ENCODE peak calls at places on chromosomes 1 and 21, in six cellular contexts. G is EL, F is lung, A is activated T-cell treated with anti-CD3 and anti-CD28 coated beads for 1 hour, K is prostate gland, T is thyroid gland. Q is an unnamed sample.

GRCh38 chr1:7509593-7509992 is 261.5 kb upstream of the VAMP3 start:
- DNase-seq in F (no peak), G (no peak), T (no peak), K (no peak), A (no peak), Q (no peak)

GRCh38 chr1:233707153-233707905 is 93.4 kb downstream of the KCNK1 start:
- DNase-seq in F (no peak), T (no peak), G (no peak), K (no peak), A (no peak), Q (no peak)

GRCh38 chr1:42748461-42749410 is 8.7 kb upstream of the CLDN19 start:
- DNase-seq in G (no peak), T (no peak), F (no peak), A (no peak), K (no peak), Q (no peak)

GRCh38 chr1:9440763-9441194 is 98.5 kb upstream of the SLC25A33 start:
- DNase-seq in A (no peak), G (no peak), F (no peak), T (peak), K (no peak), Q (no peak)

GRCh38 chr1:223815865-223816264 is 29.9 kb downstream of the TP53BP2 start:
- DNase-seq in K (no peak), G (peak), T (no peak), A (no peak), F (no peak), Q (no peak)

GRCh38 chr1:54051936-54052469 is 1.0 kb downstream of the TMEM59 start:
- DNase-seq in G (peak), T (no peak), A (no peak), K (no peak), F (no peak), Q (no peak)

GRCh38 chr1:4395158-4395557 is 259.3 kb upstream of the AJAP1 start:
- DNase-seq in K (no peak), A (no peak), T (no peak), F (no peak), G (no peak), Q (no peak)

GRCh38 chr1:21436488-21437340 is 3.2 kb upstream of the NBPF3 start:
- DNase-seq in T (peak), F (no peak), K (no peak), G (no peak), A (no peak), Q (no peak)

GRCh38 chr21:36207577-36208320 is 51.1 kb downstream of the DOP1B start:
- DNase-seq in A (no peak), G (peak), K (no peak), T (no peak), F (no peak), Q (no peak)

GRCh38 chr1:27588256-27589232 is 15.4 kb downstream of the AHDC1 start:
- DNase-seq in G (no peak), F (no peak), K (no peak), A (no peak), T (no peak), Q (no peak)

GRCh38 chr1:65260851-65261473 is 48.4 kb upstream of the DNAJC6 start:
- DNase-seq in K (no peak), T (no peak), G (peak), F (no peak), A (no peak), Q (no peak)

GRCh38 chr1:219629481-219629880 is 16.6 kb upstream of the ZC3H11B start:
- DNase-seq in K (no peak), F (no peak), T (no peak), A (no peak), G (peak), Q (no peak)

GRCh38 chr1:41766546-41766945 is 152.2 kb downstream of the HIVEP3 start:
- DNase-seq in K (no peak), G (peak), T (peak), A (no peak), F (no peak), Q (no peak)

GRCh38 chr1:243415663-243416365 is 160.0 kb downstream of the SDCCAG8 start:
- DNase-seq in F (no peak), T (no peak), K (no peak), A (no peak), G (no peak), Q (no peak)

GRCh38 chr1:33986389-33987095 is 122.7 kb downstream of the HMGB4 start:
- DNase-seq in K (peak), F (peak), T (no peak), A (no peak), G (no peak), Q (no peak)

GRCh38 chr1:221078260-221078965 is 199.2 kb downstream of the HLX start:
- DNase-seq in F (no peak), T (no peak), G (peak), K (no peak), A (no peak), Q (no peak)

GRCh38 chr1:82086739-82087138 is 286.0 kb downstream of the ADGRL2 start:
- DNase-seq in A (no peak), T (no peak), F (no peak), G (peak), K (no peak), Q (no peak)

GRCh38 chr1:23930861-23931471 is 17.8 kb upstream of the CNR2 start:
- DNase-seq in T (peak), K (no peak), A (no peak), F (peak), G (peak), Q (no peak)

GRCh38 chr1:242431786-242432185 is 92.7 kb downstream of the PLD5 start:
- DNase-seq in A (no peak), G (no peak), T (no peak), K (no peak), F (no peak), Q (no peak)

GRCh38 chr1:202805886-202806511 is 2.2 kb downstream of the KDM5B start:
- DNase-seq in G (peak), K (no peak), F (no peak), T (no peak), A (no peak), Q (no peak)

GRCh38 chr1:178385662-178386061 is 111.1 kb downstream of the CLEC20A start:
- DNase-seq in K (no peak), F (no peak), A (no peak), T (no peak), G (no peak), Q (no peak)

GRCh38 chr1:42886800-42887199 is 40.4 kb downstream of the ZNF691 start:
- DNase-seq in A (no peak), K (no peak), T (peak), G (no peak), F (no peak), Q (no peak)

Q was measured in memory B cell.